ENCODE peak calls at places on chromosomes 13 and 19, in four cellular contexts. One of them, this sample, is unnamed.

GRCh38 chr13:34340534-34340933 is 522.6 kb downstream of the RFC3 start:
- DNase-seq in AG10803: peak
- DNase-seq in heart left ventricle: no peak
- DNase-seq in HFF-Myc: no peak
- DNase-seq in this sample: no peak

GRCh38 chr19:46416077-46416709 is 2.8 kb upstream of the CCDC8 start:
- DNase-seq in AG10803: peak
- DNase-seq in heart left ventricle: peak
- DNase-seq in HFF-Myc: peak
- DNase-seq in this sample: peak

GRCh38 chr13:77492982-77493381 is 42.5 kb upstream of the SCEL start:
- DNase-seq in AG10803: no peak
- DNase-seq in heart left ventricle: no peak
- DNase-seq in HFF-Myc: no peak
- DNase-seq in this sample: no peak

GRCh38 chr13:97306646-97307045 is 84.5 kb downstream of the MBNL2 start:
- DNase-seq in AG10803: peak
- DNase-seq in heart left ventricle: no peak
- DNase-seq in HFF-Myc: no peak
- DNase-seq in this sample: no peak

GRCh38 chr19:18317998-18318800 is 4.7 kb downstream of the LSM4 start:
- DNase-seq in AG10803: no peak
- DNase-seq in heart left ventricle: peak
- DNase-seq in HFF-Myc: no peak
- DNase-seq in this sample: no peak

GRCh38 chr13:93450226-93450625 is 223.6 kb downstream of the GPC6 start:
- DNase-seq in AG10803: peak
- DNase-seq in heart left ventricle: no peak
- DNase-seq in HFF-Myc: no peak
- DNase-seq in this sample: no peak

GRCh38 chr19:37963190-37963947 is 56.4 kb downstream of the SIPA1L3 start:
- DNase-seq in AG10803: peak
- DNase-seq in heart left ventricle: no peak
- DNase-seq in HFF-Myc: peak
- DNase-seq in this sample: no peak

GRCh38 chr13:113834496-113835200 is 29.2 kb downstream of the GAS6 start:
- DNase-seq in AG10803: no peak
- DNase-seq in heart left ventricle: peak
- DNase-seq in HFF-Myc: no peak
- DNase-seq in this sample: no peak

GRCh38 chr19:35986664-35987570 is 8.1 kb upstream of the SDHAF1 start:
- DNase-seq in AG10803: no peak
- DNase-seq in heart left ventricle: peak
- DNase-seq in HFF-Myc: no peak
- DNase-seq in this sample: peak

GRCh38 chr19:55913643-55914268 is 18.4 kb downstream of the NLRP13 start:
- DNase-seq in AG10803: no peak
- DNase-seq in heart left ventricle: no peak
- DNase-seq in HFF-Myc: no peak
- DNase-seq in this sample: no peak

GRCh38 chr19:44757735-44758505 is 9.4 kb downstream of the BCL3 start:
- DNase-seq in AG10803: peak
- DNase-seq in heart left ventricle: peak
- DNase-seq in HFF-Myc: no peak
- DNase-seq in this sample: peak

GRCh38 chr13:33126909-33127607 is 110.8 kb downstream of the KL start:
- DNase-seq in AG10803: peak
- DNase-seq in heart left ventricle: peak
- DNase-seq in HFF-Myc: no peak
- DNase-seq in this sample: no peak

GRCh38 chr19:40585677-40586422 is 9.2 kb downstream of the SHKBP1 start:
- DNase-seq in AG10803: peak
- DNase-seq in heart left ventricle: no peak
- DNase-seq in HFF-Myc: no peak
- DNase-seq in this sample: no peak

GRCh38 chr13:70173236-70173959 is 65.1 kb upstream of the KLHL1 start:
- DNase-seq in AG10803: no peak
- DNase-seq in heart left ventricle: no peak
- DNase-seq in HFF-Myc: no peak
- DNase-seq in this sample: no peak

GRCh38 chr13:50403311-50403710 is 388.1 kb downstream of the KCNRG start:
- DNase-seq in AG10803: no peak
- DNase-seq in heart left ventricle: peak
- DNase-seq in HFF-Myc: no peak
- DNase-seq in this sample: no peak

GRCh38 chr19:1401138-1401888 is at the start of gene GAMT:
- DNase-seq in AG10803: peak
- DNase-seq in heart left ventricle: peak
- DNase-seq in HFF-Myc: no peak
- DNase-seq in this sample: peak

GRCh38 chr19:15050639-15051038 is 1.4 kb downstream of the CASP14 start:
- DNase-seq in AG10803: no peak
- DNase-seq in heart left ventricle: no peak
- DNase-seq in HFF-Myc: no peak
- DNase-seq in this sample: no peak

GRCh38 chr13:85729296-85729695 is 69.9 kb downstream of the SLITRK6 start:
- DNase-seq in AG10803: no peak
- DNase-seq in heart left ventricle: no peak
- DNase-seq in HFF-Myc: no peak
- DNase-seq in this sample: no peak

GRCh38 chr13:99864627-99864990 is 107.0 kb downstream of the ZIC5 start:
- DNase-seq in AG10803: no peak
- DNase-seq in heart left ventricle: no peak
- DNase-seq in HFF-Myc: no peak
- DNase-seq in this sample: no peak

GRCh38 chr13:74243637-74244526 is 109.7 kb upstream of the KLF12 start:
- DNase-seq in AG10803: peak
- DNase-seq in heart left ventricle: no peak
- DNase-seq in HFF-Myc: no peak
- DNase-seq in this sample: no peak

GRCh38 chr13:112684444-112684843 is 5.4 kb upstream of the ATP11A start:
- DNase-seq in AG10803: no peak
- DNase-seq in heart left ventricle: no peak
- DNase-seq in HFF-Myc: no peak
- DNase-seq in this sample: no peak

GRCh38 chr19:56348289-56348877 is 33.7 kb upstream of the ZSCAN5A start:
- DNase-seq in AG10803: no peak
- DNase-seq in heart left ventricle: no peak
- DNase-seq in HFF-Myc: no peak
- DNase-seq in this sample: no peak

GRCh38 chr19:11052391-11052790 is 36.9 kb upstream of the LDLR start:
- DNase-seq in AG10803: no peak
- DNase-seq in heart left ventricle: no peak
- DNase-seq in HFF-Myc: no peak
- DNase-seq in this sample: no peak

GRCh38 chr13:76527041-76527440 is 359.2 kb downstream of the KCTD12 start:
- DNase-seq in AG10803: no peak
- DNase-seq in heart left ventricle: no peak
- DNase-seq in HFF-Myc: no peak
- DNase-seq in this sample: no peak

GRCh38 chr19:16112778-16113177 is 1.1 kb downstream of the RAB8A start:
- DNase-seq in AG10803: no peak
- DNase-seq in heart left ventricle: no peak
- DNase-seq in HFF-Myc: no peak
- DNase-seq in this sample: no peak

GRCh38 chr13:50208826-50209335 is 193.6 kb downstream of the KCNRG start:
- DNase-seq in AG10803: peak
- DNase-seq in heart left ventricle: peak
- DNase-seq in HFF-Myc: peak
- DNase-seq in this sample: peak

DNA sequence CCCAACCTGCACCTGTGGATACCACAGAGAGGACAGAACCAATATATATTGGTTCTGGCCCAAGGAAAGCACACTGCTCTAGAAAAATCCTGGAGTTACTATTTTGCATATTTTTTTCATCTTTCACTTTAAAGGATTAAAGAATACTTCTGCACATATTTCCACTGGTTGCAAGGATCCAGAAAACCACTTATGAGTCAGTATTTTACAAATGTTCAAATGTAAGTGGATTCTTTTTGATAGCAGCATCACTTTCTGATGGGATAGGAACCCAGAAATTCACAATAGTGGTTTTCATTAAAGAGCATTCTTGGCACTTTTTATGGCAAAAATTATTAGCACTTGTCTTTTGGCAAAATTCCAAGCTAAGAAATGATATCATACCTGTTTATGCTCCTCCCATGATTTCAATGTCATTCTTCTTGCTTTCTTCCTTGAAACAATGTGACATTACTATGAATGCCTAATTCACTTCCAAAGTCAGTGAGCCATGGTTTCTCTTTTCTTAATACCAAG is 38.2 kb downstream of the MZT1 start:
- DNase-seq in AG10803: no peak
- DNase-seq in heart left ventricle: no peak
- DNase-seq in HFF-Myc: no peak
- DNase-seq in this sample: no peak
- TF ChIP-seq CTCF in AG10803: no peak
- TF ChIP-seq CTCF in heart left ventricle: no peak
- TF ChIP-seq CTCF in HFF-Myc: no peak
- TF ChIP-seq CTCF in this sample: no peak

DNA sequence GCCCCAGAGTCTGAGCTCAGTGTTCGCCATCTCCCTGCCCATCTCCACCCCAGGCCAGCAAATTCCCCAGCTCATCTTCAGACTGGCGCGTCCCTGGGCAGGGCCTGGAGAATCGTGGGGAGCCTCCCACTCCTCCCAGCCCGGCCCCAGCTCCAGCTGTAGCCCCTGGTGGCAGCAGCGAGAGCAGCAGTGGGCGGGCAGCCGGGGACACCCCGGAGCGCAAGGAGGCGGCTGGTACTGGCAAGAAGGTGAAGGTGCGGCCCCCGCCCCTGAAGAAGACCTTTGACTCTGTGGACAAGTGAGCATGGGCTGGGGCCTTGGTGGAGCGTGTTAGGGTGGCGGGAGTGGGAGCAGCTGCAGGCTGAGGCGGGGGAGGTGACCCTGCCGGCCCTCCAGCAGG is 8.4 kb upstream of the PRR19 start:
- DNase-seq in AG10803: no peak
- DNase-seq in heart left ventricle: no peak
- DNase-seq in HFF-Myc: no peak
- DNase-seq in this sample: no peak
- TF ChIP-seq CTCF in AG10803: no peak
- TF ChIP-seq CTCF in heart left ventricle: no peak
- TF ChIP-seq CTCF in HFF-Myc: no peak
- TF ChIP-seq CTCF in this sample: peak

GRCh38 chr19:29965529-29965928 is 23.5 kb downstream of the URI1 start:
- DNase-seq in AG10803: peak
- DNase-seq in heart left ventricle: no peak
- DNase-seq in HFF-Myc: no peak
- DNase-seq in this sample: no peak

GRCh38 chr19:29964171-29964570 is 22.1 kb downstream of the URI1 start:
- DNase-seq in AG10803: peak
- DNase-seq in heart left ventricle: no peak
- DNase-seq in HFF-Myc: no peak
- DNase-seq in this sample: no peak

GRCh38 chr19:29967623-29968022 is 25.6 kb downstream of the URI1 start:
- DNase-seq in AG10803: peak
- DNase-seq in heart left ventricle: no peak
- DNase-seq in HFF-Myc: no peak
- DNase-seq in this sample: no peak

GRCh38 chr19:29963576-29963975 is 21.5 kb downstream of the URI1 start:
- DNase-seq in AG10803: no peak
- DNase-seq in heart left ventricle: no peak
- DNase-seq in HFF-Myc: no peak
- DNase-seq in this sample: no peak

GRCh38 chr19:29966594-29967249 is 24.7 kb downstream of the URI1 start:
- DNase-seq in AG10803: peak
- DNase-seq in heart left ventricle: no peak
- DNase-seq in HFF-Myc: no peak
- DNase-seq in this sample: no peak
- TF ChIP-seq CTCF in AG10803: peak
- TF ChIP-seq CTCF in heart left ventricle: peak
- TF ChIP-seq CTCF in HFF-Myc: no peak
- TF ChIP-seq CTCF in this sample: no peak

GRCh38 chr13:51451467-51452390 is 1.1 kb downstream of the INTS6 start:
- DNase-seq in AG10803: peak
- DNase-seq in heart left ventricle: peak
- DNase-seq in HFF-Myc: no peak
- DNase-seq in this sample: peak

GRCh38 chr13:51453959-51454703 is 1.3 kb upstream of the INTS6 start:
- DNase-seq in AG10803: peak
- DNase-seq in heart left ventricle: peak
- DNase-seq in HFF-Myc: no peak
- DNase-seq in this sample: peak

GRCh38 chr13:51455532-51455931 is 2.7 kb upstream of the INTS6 start:
- DNase-seq in AG10803: no peak
- DNase-seq in heart left ventricle: peak
- DNase-seq in HFF-Myc: no peak
- DNase-seq in this sample: no peak

GRCh38 chr13:51452391-51453307 is at the start of gene INTS6:
- DNase-seq in AG10803: peak
- DNase-seq in heart left ventricle: peak
- DNase-seq in HFF-Myc: peak
- DNase-seq in this sample: peak

DNA sequence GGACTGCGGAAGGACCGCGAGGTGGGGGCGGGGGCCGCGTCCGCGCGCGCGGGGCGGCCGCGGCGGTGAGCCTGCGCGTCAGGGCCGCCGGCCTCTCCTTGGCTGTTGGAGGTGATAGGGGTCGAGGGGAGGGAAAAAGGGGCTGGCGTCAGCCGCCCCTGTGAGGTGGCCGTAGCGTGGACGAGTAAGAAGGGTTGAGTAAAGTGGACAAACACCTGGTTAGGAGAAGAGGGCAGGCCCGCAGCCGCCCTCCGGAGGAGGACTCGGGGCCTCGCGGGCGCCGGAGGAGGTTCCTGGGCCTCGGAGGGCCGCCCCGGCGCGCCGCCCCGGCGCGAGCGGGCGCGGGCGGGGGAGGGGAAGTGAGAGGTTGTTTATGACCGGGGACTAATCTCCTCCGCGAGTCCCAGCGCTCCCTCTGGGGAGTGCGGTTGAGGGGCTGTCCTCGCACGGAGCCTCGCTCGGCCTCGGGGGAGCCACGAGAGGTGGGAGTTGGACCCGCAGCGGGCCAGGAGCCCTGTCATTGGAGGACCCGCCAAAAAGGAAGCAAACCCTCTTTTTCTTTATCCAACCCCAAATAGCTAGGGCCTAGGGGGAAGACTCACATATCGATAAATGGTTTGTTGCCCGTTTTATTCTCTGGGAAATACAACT is 597 bp upstream of the INTS6 start:
- DNase-seq in AG10803: no peak
- DNase-seq in heart left ventricle: peak
- DNase-seq in HFF-Myc: no peak
- DNase-seq in this sample: peak
- TF ChIP-seq CTCF in AG10803: no peak
- TF ChIP-seq CTCF in heart left ventricle: peak
- TF ChIP-seq CTCF in HFF-Myc: no peak
- TF ChIP-seq CTCF in this sample: no peak

GRCh38 chr13:46010148-46010547 is 42.4 kb downstream of the ZC3H13 start:
- DNase-seq in AG10803: peak
- DNase-seq in heart left ventricle: no peak
- DNase-seq in HFF-Myc: no peak
- DNase-seq in this sample: no peak
- TF ChIP-seq CTCF in AG10803: peak
- TF ChIP-seq CTCF in heart left ventricle: peak
- TF ChIP-seq CTCF in HFF-Myc: peak
- TF ChIP-seq CTCF in this sample: peak